ENCODE peak calls at places on chromosomes 11 and 22, in four cellular contexts. T is HS-5, I is sciatic nerve, D is HS-27A. H is an unnamed sample.

GRCh38 chr11:122863704-122864326 is 18.7 kb upstream of the JHY start:
- DNase-seq in T (no peak), I (peak; percentile 69), D (no peak), H (no peak)

GRCh38 chr11:133082851-133083488 is 449.3 kb downstream of the OPCML start:
- DNase-seq in T (no peak), I (peak; percentile 77), D (no peak), H (peak; percentile 23)

GRCh38 chr11:810040-810567 is 337 bp downstream of the RPLP2 start:
- DNase-seq in T (no peak), I (no peak), D (no peak), H (no peak)

GRCh38 chr11:117171648-117172051 is 6.9 kb upstream of the SIDT2 start:
- DNase-seq in T (no peak), I (no peak), D (no peak), H (no peak)

GRCh38 chr11:76410771-76411423 is 29.8 kb downstream of the GVQW3 start:
- DNase-seq in T (no peak), I (no peak), D (no peak), H (no peak)

GRCh38 chr22:20013382-20013871 is 3.2 kb downstream of the ARVCF start:
- DNase-seq in T (no peak), I (peak; percentile 86), D (no peak), H (peak; percentile 27)

GRCh38 chr22:19447388-19448075 is at the start of gene C22orf39:
- DNase-seq in T (peak; percentile 63), I (peak; percentile 91), D (peak; percentile 70), H (peak; percentile 72)

GRCh38 chr11:133618500-133618899 is 86.2 kb upstream of the OPCML start:
- DNase-seq in T (no peak), I (no peak), D (no peak), H (no peak)

GRCh38 chr11:34405079-34405858 is 33.5 kb upstream of the CAT start:
- DNase-seq in T (peak; percentile 49), I (no peak), D (no peak), H (no peak)

GRCh38 chr22:38786631-38787030 is 7.3 kb downstream of the DNAL4 start:
- DNase-seq in T (no peak), I (no peak), D (no peak), H (no peak)

GRCh38 chr11:111976119-111976518 is 39.0 kb downstream of the DIXDC1 start:
- DNase-seq in T (no peak), I (no peak), D (no peak), H (no peak)